ENCODE peak calls at places on chromosomes 11 and 22, in six cellular contexts. E is nucleus accumbens; F is EL; U is activated CD4-positive, alpha-beta T cell treated with anti-CD3 and anti-CD28 coated beads, Interleukin-2, amount 50 U/mL, for 24 hours; W is progenitor cell of endocrine pancreas; N is left ventricle myocardium inferior. H is an unnamed sample.
A peak's percentile ranks its signal among the peaks of the same experiment; 100 is the strongest.

GRCh38 chr22:17118342-17118741 is 2.8 kb downstream of the TMEM121B start:
- DNase-seq in E (no peak), F (no peak), U (no peak), W (no peak), N (no peak), H (no peak)

GRCh38 chr11:27312110-27312509 is 50.9 kb downstream of the CCDC34 start:
- DNase-seq in E (no peak), F (no peak), U (no peak), W (no peak), N (no peak), H (no peak)

GRCh38 chr11:99260696-99261095 is 239.9 kb downstream of the CNTN5 start:
- DNase-seq in E (no peak), F (peak; percentile 11), U (no peak), W (no peak), N (no peak), H (no peak)

GRCh38 chr11:2379471-2380174 is 2.5 kb downstream of the CD81 start:
- DNase-seq in E (no peak), F (no peak), U (no peak), W (no peak), N (peak; percentile 15), H (no peak)

GRCh38 chr22:44003776-44004460 is 20.2 kb upstream of the PARVB start:
- DNase-seq in E (no peak), F (peak; percentile 10), U (no peak), W (no peak), N (no peak), H (no peak)

GRCh38 chr11:12777208-12777874 is 103.1 kb downstream of the TEAD1 start:
- DNase-seq in E (no peak), F (peak; percentile 44), U (no peak), W (no peak), N (no peak), H (no peak)

GRCh38 chr11:33912405-33913361 is 20.8 kb upstream of the LMO2 start:
- DNase-seq in E (no peak), F (peak; percentile 77), U (no peak), W (no peak), N (no peak), H (no peak)

GRCh38 chr11:124538019-124538418 is 5.4 kb downstream of the OR8B12 start:
- DNase-seq in E (no peak), F (peak; percentile 3), U (no peak), W (no peak), N (no peak), H (no peak)

GRCh38 chr11:114315749-114316368 is 19.7 kb downstream of the NNMT start:
- DNase-seq in E (no peak), F (no peak), U (no peak), W (no peak), N (no peak), H (no peak)

GRCh38 chr11:128208329-128209220 is 378.8 kb downstream of the ETS1 start:
- DNase-seq in E (no peak), F (peak; percentile 93), U (no peak), W (no peak), N (no peak), H (no peak)

GRCh38 chr11:133160754-133161153 is 371.5 kb downstream of the OPCML start:
- DNase-seq in E (no peak), F (no peak), U (no peak), W (no peak), N (no peak), H (no peak)

GRCh38 chr11:70138403-70138802 is 60.3 kb downstream of the ANO1 start:
- DNase-seq in E (no peak), F (no peak), U (no peak), W (no peak), N (no peak), H (no peak)

GRCh38 chr22:20423636-20424511 is 13.8 kb downstream of the SCARF2 start:
- DNase-seq in E (no peak), F (no peak), U (no peak), W (no peak), N (no peak), H (no peak)

GRCh38 chr11:132817387-132817786 is 714.9 kb downstream of the OPCML start:
- DNase-seq in E (no peak), F (no peak), U (no peak), W (no peak), N (no peak), H (no peak)

GRCh38 chr22:47836957-47837356 is 1074.5 kb downstream of the TBC1D22A start:
- DNase-seq in E (no peak), F (peak; percentile 2), U (no peak), W (no peak), N (no peak), H (no peak)

GRCh38 chr11:85086511-85087284 is 540.4 kb downstream of the DLG2 start:
- DNase-seq in E (no peak), F (peak; percentile 18), U (no peak), W (no peak), N (no peak), H (no peak)

GRCh38 chr11:118206612-118207031 is 18.2 kb downstream of the JAML start:
- DNase-seq in E (no peak), F (no peak), U (no peak), W (no peak), N (peak; percentile 14), H (no peak)

GRCh38 chr11:64711138-64711943 is 11.7 kb downstream of the NRXN2 start:
- DNase-seq in E (no peak), F (no peak), U (no peak), W (no peak), N (no peak), H (no peak)